ENCODE peak calls at places on chromosomes 3 and 15, in four cellular contexts. D is HCT116, S is EL, Z is KG1. F is an unnamed sample.

GRCh38 chr3:186044973-186045372 is 63.9 kb downstream of the ETV5 start:
- DNase-seq in D (no peak), Z (no peak), S (no peak), F (peak; percentile 97)

GRCh38 chr15:100193277-100193860 is 148.4 kb downstream of the ADAMTS17 start:
- DNase-seq in S (no peak), D (no peak), Z (no peak), F (no peak)

GRCh38 chr3:82087958-82088357 is 326.5 kb upstream of the GBE1 start:
- DNase-seq in D (no peak), Z (no peak), S (peak; percentile 64), F (no peak)

GRCh38 chr3:110821586-110821985 is 250.0 kb upstream of the NECTIN3 start:
- DNase-seq in D (no peak), Z (no peak), S (peak; percentile 48), F (no peak)

GRCh38 chr3:122800838-122801237 is 6.0 kb downstream of the SLC49A4 start:
- DNase-seq in Z (no peak), S (no peak), D (no peak), F (no peak)

GRCh38 chr3:37225481-37225880 is 51.1 kb upstream of the LRRFIP2 start:
- DNase-seq in Z (no peak), D (no peak), S (no peak), F (no peak)

GRCh38 chr15:43800286-43801136 is at the start of gene HYPK:
- DNase-seq in D (peak; percentile 57), Z (peak; percentile 50), S (peak; percentile 87), F (peak; percentile 94)

GRCh38 chr3:158404319-158404718 is 166.7 kb upstream of the MLF1 start:
- DNase-seq in D (no peak), Z (no peak), S (no peak), F (no peak)

GRCh38 chr3:185656321-185656840 is 70.3 kb downstream of the SENP2 start:
- DNase-seq in S (peak; percentile 99), Z (no peak), D (no peak), F (peak; percentile 58)

GRCh38 chr15:90482124-90483011 is 47.4 kb upstream of the CRTC3 start:
- DNase-seq in Z (peak; percentile 51), D (peak; percentile 34), S (peak; percentile 56), F (peak; percentile 88)

GRCh38 chr15:75573001-75573400 is 6.1 kb downstream of the PTPN9 start:
- DNase-seq in D (no peak), S (peak; percentile 74), Z (no peak), F (no peak)

GRCh38 chr3:81985996-81986723 is 224.7 kb upstream of the GBE1 start:
- DNase-seq in D (peak; percentile 58), Z (no peak), S (no peak), F (no peak)

GRCh38 chr3:134378384-134378783 is 4.1 kb upstream of the AMOTL2 start:
- DNase-seq in S (peak; percentile 36), D (peak; percentile 47), Z (no peak), F (peak; percentile 77)

GRCh38 chr3:14577897-14578296 is 37.8 kb upstream of the GRIP2 start:
- DNase-seq in S (no peak), Z (no peak), D (no peak), F (no peak)

GRCh38 chr15:80343610-80344009 is 60.6 kb upstream of the ARNT2 start:
- DNase-seq in Z (no peak), D (no peak), S (no peak), F (no peak)

GRCh38 chr15:100031665-100032357 is 298.6 kb upstream of the LYSMD4 start:
- DNase-seq in S (no peak), Z (no peak), D (no peak), F (no peak)

GRCh38 chr3:189099031-189099471 is 72.7 kb upstream of the TPRG1 start:
- DNase-seq in Z (no peak), D (no peak), S (no peak), F (no peak)

GRCh38 chr15:67690936-67691335 is 134.4 kb upstream of the SKOR1 start:
- DNase-seq in S (peak; percentile 17), Z (no peak), D (no peak), F (no peak)

GRCh38 chr3:9503283-9503682 is 50.3 kb downstream of the LHFPL4 start:
- DNase-seq in Z (peak; percentile 61), S (peak; percentile 61), D (peak; percentile 71), F (peak; percentile 26)

GRCh38 chr3:106640353-106640752 is 736.9 kb upstream of the CCDC54 start:
- DNase-seq in D (no peak), S (no peak), Z (no peak), F (no peak)

GRCh38 chr15:77025471-77025901 is 30.6 kb downstream of the PSTPIP1 start:
- DNase-seq in Z (no peak), D (no peak), S (no peak), F (no peak)

GRCh38 chr15:90142216-90143175 is 40.2 kb upstream of the IDH2 start:
- DNase-seq in D (no peak), S (no peak), Z (no peak), F (no peak)

GRCh38 chr3:157159762-157160651 is at the start of gene CCNL1:
- DNase-seq in D (peak; percentile 96), Z (peak; percentile 88), S (peak; percentile 97), F (peak; percentile 95)

GRCh38 chr3:105829879-105830622 is 38.8 kb downstream of the CBLB start:
- DNase-seq in S (no peak), D (no peak), Z (no peak), F (no peak)